ENCODE peak calls at places on chromosomes 1 and 21, in five cellular contexts. One of them, this sample, is unnamed.

GRCh38 chr1:101371259-101371658 is 134.4 kb downstream of the S1PR1 start:
- DNase-seq in GM04504: peak
- DNase-seq in mesendoderm: peak
- DNase-seq in HEK293T: no peak
- DNase-seq in PC-9: peak
- DNase-seq in this sample: no peak

GRCh38 chr21:34598931-34599400 is 15.9 kb downstream of the RCAN1 start:
- DNase-seq in HEK293T: no peak
- DNase-seq in GM04504: no peak
- DNase-seq in PC-9: peak
- DNase-seq in mesendoderm: no peak
- DNase-seq in this sample: no peak

GRCh38 chr1:91863498-91863897 is 22.5 kb downstream of the TGFBR3 start:
- DNase-seq in HEK293T: no peak
- DNase-seq in mesendoderm: no peak
- DNase-seq in GM04504: no peak
- DNase-seq in PC-9: no peak
- DNase-seq in this sample: no peak

GRCh38 chr1:99177465-99177864 is 86.8 kb upstream of the PLPPR4 start:
- DNase-seq in HEK293T: no peak
- DNase-seq in GM04504: no peak
- DNase-seq in mesendoderm: no peak
- DNase-seq in PC-9: no peak
- DNase-seq in this sample: no peak

GRCh38 chr1:9466780-9467755 is 72.2 kb upstream of the SLC25A33 start:
- DNase-seq in mesendoderm: no peak
- DNase-seq in HEK293T: no peak
- DNase-seq in PC-9: no peak
- DNase-seq in GM04504: peak
- DNase-seq in this sample: peak

GRCh38 chr1:3069491-3070303 is 694 bp downstream of the PRDM16 start:
- DNase-seq in GM04504: peak
- DNase-seq in mesendoderm: peak
- DNase-seq in PC-9: no peak
- DNase-seq in HEK293T: peak
- DNase-seq in this sample: peak

GRCh38 chr1:63662056-63662836 is 69.0 kb downstream of the PGM1 start:
- DNase-seq in mesendoderm: peak
- DNase-seq in PC-9: peak
- DNase-seq in HEK293T: no peak
- DNase-seq in GM04504: peak
- DNase-seq in this sample: no peak

GRCh38 chr1:156503672-156504055 is 3.1 kb upstream of the MEF2D start:
- DNase-seq in GM04504: no peak
- DNase-seq in mesendoderm: no peak
- DNase-seq in PC-9: peak
- DNase-seq in HEK293T: no peak
- DNase-seq in this sample: no peak

GRCh38 chr1:56360021-56360420 is 219.3 kb downstream of the PLPP3 start:
- DNase-seq in HEK293T: no peak
- DNase-seq in mesendoderm: no peak
- DNase-seq in PC-9: no peak
- DNase-seq in GM04504: no peak
- DNase-seq in this sample: no peak

GRCh38 chr1:34696230-34696629 is 58.6 kb upstream of the GJB5 start:
- DNase-seq in mesendoderm: peak
- DNase-seq in PC-9: no peak
- DNase-seq in HEK293T: no peak
- DNase-seq in GM04504: no peak
- DNase-seq in this sample: no peak

GRCh38 chr1:174413632-174414031 is 34.1 kb upstream of the GPR52 start:
- DNase-seq in GM04504: no peak
- DNase-seq in HEK293T: peak
- DNase-seq in mesendoderm: peak
- DNase-seq in PC-9: no peak
- DNase-seq in this sample: no peak